ENCODE peak calls at places on chromosomes 3 and 15, in eight cellular contexts. C is prostate gland, W is breast epithelium, Q is hepatocyte, V is fibroblast of villous mesenchyme, K is fibroblast of lung, U is NB4, S is HL-60. A is an unnamed sample.

GRCh38 chr3:157045238-157045860 is 114.6 kb downstream of the CCNL1 start:
- DNase-seq in C (no peak), W (no peak), Q (peak), V (peak), K (no peak), U (no peak), S (no peak), A (no peak)

GRCh38 chr15:23866832-23867231 is 179.7 kb upstream of the NDN start:
- DNase-seq in C (no peak), W (no peak), Q (peak), V (no peak), K (no peak), U (peak), S (no peak), A (no peak)

GRCh38 chr3:63946753-63947152 is 34.6 kb upstream of the SCAANT1 start:
- DNase-seq in C (no peak), W (no peak), Q (no peak), V (no peak), K (no peak), U (no peak), S (no peak), A (no peak)

GRCh38 chr3:107392549-107393165 is 15.4 kb downstream of the CCDC54 start:
- DNase-seq in C (no peak), W (peak), Q (no peak), V (peak), K (peak), U (no peak), S (no peak), A (peak)

GRCh38 chr3:3031358-3031757 is 78.8 kb downstream of the IL5RA start:
- DNase-seq in C (no peak), W (no peak), Q (peak), V (peak), K (peak), U (no peak), S (no peak), A (no peak)

GRCh38 chr3:195859846-195860411 is 48.2 kb upstream of the MUC4 start:
- DNase-seq in C (no peak), W (no peak), Q (no peak), V (no peak), K (no peak), U (no peak), S (no peak), A (no peak)

GRCh38 chr3:134536760-134537159 is 50.9 kb downstream of the CEP63 start:
- DNase-seq in C (no peak), W (no peak), Q (no peak), V (no peak), K (no peak), U (peak), S (no peak), A (no peak)

GRCh38 chr3:45915518-45916231 is 27.6 kb upstream of the CXCR6 start:
- DNase-seq in C (no peak), W (no peak), Q (peak), V (peak), K (peak), U (peak), S (peak), A (peak)

GRCh38 chr3:13091898-13092620 is 18.8 kb upstream of the IQSEC1 start:
- DNase-seq in C (peak), W (peak), Q (peak), V (peak), K (peak), U (peak), S (peak), A (no peak)

GRCh38 chr15:76366714-76367113 is 30.1 kb downstream of the ISL2 start:
- DNase-seq in C (no peak), W (no peak), Q (no peak), V (no peak), K (no peak), U (no peak), S (no peak), A (no peak)

GRCh38 chr15:90698629-90699028 is 18.5 kb upstream of the BLM start:
- DNase-seq in C (no peak), W (no peak), Q (no peak), V (no peak), K (no peak), U (no peak), S (no peak), A (no peak)

GRCh38 chr3:196684548-196685407 is 27.3 kb downstream of the CEP19 start:
- DNase-seq in C (peak), W (peak), Q (peak), V (peak), K (peak), U (peak), S (peak), A (no peak)

GRCh38 chr3:116038968-116039950 is 406.0 kb downstream of the LSAMP start:
- DNase-seq in C (no peak), W (no peak), Q (no peak), V (peak), K (no peak), U (no peak), S (no peak), A (no peak)

GRCh38 chr3:137012097-137012501 is 54.3 kb downstream of the IL20RB start:
- DNase-seq in C (no peak), W (no peak), Q (no peak), V (peak), K (peak), U (no peak), S (no peak), A (peak)

GRCh38 chr15:85748729-85749128 is 46.0 kb downstream of the KLHL25 start:
- DNase-seq in C (no peak), W (peak), Q (no peak), V (no peak), K (no peak), U (no peak), S (no peak), A (no peak)

GRCh38 chr3:132134611-132135010 is 99.8 kb upstream of the CPNE4 start:
- DNase-seq in C (no peak), W (no peak), Q (no peak), V (peak), K (peak), U (no peak), S (no peak), A (peak)

GRCh38 chr3:108471346-108471935 is 39.0 kb downstream of the MYH15 start:
- DNase-seq in C (no peak), W (no peak), Q (no peak), V (peak), K (peak), U (no peak), S (no peak), A (no peak)

DNA sequence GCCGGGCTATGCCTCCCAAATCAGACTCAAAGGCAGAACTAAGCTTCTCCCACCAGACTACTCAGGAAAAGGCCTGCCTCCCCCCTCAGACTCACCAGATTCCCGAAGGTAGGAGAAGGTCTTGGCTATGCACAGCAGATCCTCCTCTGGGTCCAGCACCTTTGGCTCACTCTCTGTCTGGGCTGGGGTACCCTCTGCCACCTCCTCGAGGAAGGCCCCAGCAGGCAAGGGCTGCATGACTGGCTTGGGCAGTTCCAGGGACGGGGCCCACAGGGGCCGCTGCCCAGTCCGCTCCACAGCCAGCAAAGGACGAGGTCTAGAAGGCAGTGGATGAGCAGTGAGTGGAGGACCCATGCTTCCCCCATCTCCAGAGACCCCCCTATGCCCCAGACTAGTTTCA is 3.3 kb downstream of the CISH start:
- DNase-seq in C (no peak), W (no peak), Q (no peak), V (no peak), K (no peak), U (no peak), S (no peak), A (no peak)
- H3K4me3 ChIP-seq in C (no peak), W (peak), Q (no peak), V (no peak), K (no peak), U (no peak), S (no peak), A (no peak)

GRCh38 chr15:40968290-40969085 is 15.2 kb downstream of the CHAC1 start:
- DNase-seq in C (no peak), W (no peak), Q (no peak), V (no peak), K (no peak), U (no peak), S (no peak), A (no peak)
- H3K4me3 ChIP-seq in C (no peak), W (no peak), Q (no peak), V (no peak), K (no peak), U (no peak), S (no peak), A (no peak)

DNA sequence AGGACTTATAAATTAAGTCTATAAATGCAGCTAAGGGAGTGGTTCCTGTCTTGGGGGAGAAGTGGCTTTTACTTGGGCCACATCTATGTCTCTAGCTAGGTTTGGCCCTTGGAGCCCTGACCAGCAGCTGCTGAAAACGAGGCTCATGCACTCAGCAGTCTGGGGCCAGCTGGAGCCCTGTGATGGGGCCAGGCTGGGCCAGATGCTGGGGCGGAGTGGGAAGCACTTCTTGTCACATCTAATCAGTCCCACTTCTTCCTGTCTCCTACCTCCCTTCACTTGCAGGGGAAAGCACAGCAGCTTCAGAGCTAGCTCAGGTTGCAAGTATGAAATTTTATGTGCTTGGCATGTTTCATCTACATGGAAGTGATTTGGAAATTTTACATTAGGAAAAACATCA is 209.9 kb upstream of the ROPN1 start:
- DNase-seq in C (no peak), W (no peak), Q (no peak), V (no peak), K (no peak), U (no peak), S (no peak), A (no peak)
- H3K4me3 ChIP-seq in C (no peak), W (no peak), Q (no peak), V (no peak), K (no peak), U (no peak), S (no peak), A (no peak)

GRCh38 chr15:96052572-96053038 is 277.9 kb upstream of the NR2F2 start:
- DNase-seq in C (no peak), W (no peak), Q (peak), V (no peak), K (no peak), U (no peak), S (no peak), A (no peak)
- H3K4me3 ChIP-seq in C (peak), W (peak), Q (no peak), V (no peak), K (no peak), U (no peak), S (no peak), A (no peak)

DNA sequence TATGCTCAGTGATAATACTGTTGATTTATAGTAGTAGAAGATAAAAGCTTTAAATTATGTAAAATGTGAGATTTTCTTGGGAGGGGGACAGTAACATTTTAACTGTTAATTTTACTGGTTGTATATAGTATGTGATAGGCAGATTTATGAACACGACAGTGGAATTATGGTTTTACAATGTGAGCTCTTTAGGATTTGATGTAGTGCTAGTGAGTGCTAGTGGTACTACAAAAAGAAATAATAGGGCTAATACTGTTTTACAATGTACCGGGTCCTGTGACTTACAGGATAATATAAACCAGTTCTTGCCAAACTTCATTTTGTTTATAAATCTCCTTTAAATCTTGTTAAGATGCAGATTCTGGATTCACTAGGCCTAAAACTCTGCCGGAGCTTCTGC is 165.7 kb downstream of the TCF12 start:
- DNase-seq in C (no peak), W (no peak), Q (no peak), V (peak), K (no peak), U (no peak), S (no peak), A (no peak)
- H3K4me3 ChIP-seq in C (no peak), W (no peak), Q (no peak), V (no peak), K (no peak), U (no peak), S (no peak), A (no peak)

DNA sequence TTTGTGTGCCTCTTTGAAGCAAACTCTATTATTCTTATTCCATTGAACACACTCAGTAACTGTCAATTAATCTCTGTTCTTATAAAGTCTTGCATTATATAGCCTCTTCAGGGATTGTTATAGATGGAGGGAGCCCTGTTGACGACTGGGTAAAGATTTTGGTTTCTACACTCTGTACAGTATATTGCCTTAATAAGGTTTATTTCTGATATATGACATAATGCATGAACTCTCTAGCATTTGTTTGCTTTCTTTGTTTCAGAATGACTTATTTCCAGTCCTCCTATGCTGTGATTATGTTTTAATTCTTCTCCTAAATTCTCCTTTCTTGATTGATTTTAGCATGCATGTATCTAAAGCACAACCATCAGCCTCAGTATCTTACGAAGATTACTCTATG is 494.9 kb downstream of the DIPK2A start:
- DNase-seq in C (no peak), W (no peak), Q (no peak), V (no peak), K (no peak), U (no peak), S (no peak), A (no peak)
- H3K4me3 ChIP-seq in C (no peak), W (no peak), Q (no peak), V (no peak), K (no peak), U (no peak), S (no peak), A (no peak)

DNA sequence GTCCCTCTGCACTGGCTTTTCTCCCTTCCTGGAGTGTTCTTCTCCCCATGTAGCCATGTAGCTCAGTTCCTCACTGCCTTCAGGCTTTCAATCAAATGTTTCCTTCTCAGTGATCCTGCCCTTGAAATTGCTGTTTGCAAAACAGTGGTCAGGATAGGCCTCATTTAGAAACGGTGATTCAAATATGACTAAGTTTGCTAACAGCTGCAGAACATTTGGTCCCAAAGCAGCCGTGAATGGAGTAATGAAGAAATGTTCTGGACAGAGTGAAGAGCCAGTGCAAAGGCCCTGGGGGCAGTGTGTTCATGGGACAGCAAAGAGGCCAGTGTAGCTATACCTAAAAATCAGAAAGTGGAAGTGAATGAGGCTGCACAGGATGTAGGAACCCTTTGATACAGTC is 223.4 kb downstream of the FEZF2 start:
- DNase-seq in C (no peak), W (no peak), Q (no peak), V (peak), K (peak), U (no peak), S (no peak), A (no peak)
- H3K4me3 ChIP-seq in C (no peak), W (no peak), Q (no peak), V (no peak), K (no peak), U (no peak), S (no peak), A (no peak)

A was measured in AG04449.